ENCODE peak calls at places on chromosome 2, in eight cellular contexts. I is prostate gland, B is A549, O is uterus, F is heart left ventricle, Y is spleen, W is ovary, T is K562. L is an unnamed sample.

GRCh38 chr2:233381013-233381995 is 27.0 kb downstream of the DGKD start:
- DNase-seq in F (no peak), B (no peak), W (no peak), I (no peak), O (no peak), Y (no peak), T (no peak), L (no peak)

GRCh38 chr2:56130463-56131070 is 53.2 kb upstream of the CCDC85A start:
- DNase-seq in F (no peak), B (peak; percentile 18), O (no peak), Y (no peak), W (no peak), I (no peak), T (peak; percentile 29), L (no peak)

GRCh38 chr2:204145197-204146190 is 208.9 kb downstream of the ICOS start:
- DNase-seq in F (peak; percentile 77), I (peak; percentile 67), O (peak; percentile 73), B (peak; percentile 33), T (peak; percentile 47), W (peak; percentile 60), Y (peak; percentile 90), L (no peak)

GRCh38 chr2:110871637-110872036 is 139.3 kb downstream of the ACOXL start:
- DNase-seq in B (no peak), O (no peak), I (no peak), T (no peak), Y (no peak), W (no peak), F (no peak), L (no peak)

GRCh38 chr2:2026252-2026831 is 282.0 kb upstream of the PXDN start:
- DNase-seq in W (no peak), T (no peak), Y (peak; percentile 82), O (no peak), I (no peak), F (no peak), B (no peak), L (no peak)

GRCh38 chr2:8431446-8432125 is 250.3 kb upstream of the ID2 start:
- DNase-seq in I (no peak), F (no peak), O (no peak), Y (no peak), T (no peak), W (no peak), B (no peak), L (no peak)

GRCh38 chr2:173612354-173612753 is 257.7 kb downstream of the CDCA7 start:
- DNase-seq in O (no peak), B (no peak), F (no peak), I (no peak), T (no peak), Y (no peak), W (no peak), L (no peak)

GRCh38 chr2:160427629-160428424 is 65.8 kb downstream of the RBMS1 start:
- DNase-seq in Y (peak; percentile 77), B (no peak), F (no peak), T (no peak), I (no peak), W (no peak), O (no peak), L (no peak)

GRCh38 chr2:30747206-30747605 is 60.0 kb downstream of the CAPN13 start:
- DNase-seq in F (no peak), W (no peak), O (no peak), I (no peak), Y (peak; percentile 10), T (no peak), B (no peak), L (no peak)

GRCh38 chr2:217944923-217945322 is 57.9 kb downstream of the TNS1 start:
- DNase-seq in I (no peak), T (no peak), W (no peak), F (peak; percentile 13), O (peak; percentile 16), B (no peak), Y (peak; percentile 35), L (no peak)

GRCh38 chr2:174593574-174594203 is 3.9 kb downstream of the WIPF1 start:
- DNase-seq in W (no peak), Y (no peak), O (no peak), I (no peak), B (no peak), F (no peak), T (no peak), L (no peak)

GRCh38 chr2:47221039-47221438 is 65.9 kb upstream of the STPG4 start:
- DNase-seq in T (no peak), F (no peak), W (no peak), I (no peak), Y (no peak), O (no peak), B (no peak), L (no peak)

GRCh38 chr2:168439536-168439935 is 16.5 kb upstream of the CERS6 start:
- DNase-seq in I (no peak), O (no peak), Y (no peak), F (no peak), B (no peak), W (no peak), T (no peak), L (no peak)

GRCh38 chr2:43569921-43570320 is 25.9 kb downstream of the THADA start:
- DNase-seq in Y (no peak), I (no peak), W (no peak), B (no peak), O (no peak), T (no peak), F (no peak), L (no peak)

GRCh38 chr2:230541934-230542380 is 126.0 kb downstream of the SP100 start:
- DNase-seq in O (no peak), I (no peak), F (no peak), T (no peak), W (no peak), Y (no peak), B (no peak), L (no peak)

GRCh38 chr2:241309684-241310117 is 5.8 kb downstream of the HDLBP start:
- DNase-seq in O (no peak), T (no peak), F (no peak), I (no peak), B (no peak), Y (peak; percentile 80), W (no peak), L (no peak)

GRCh38 chr2:217330647-217331046 is 470.8 kb upstream of the TNP1 start:
- DNase-seq in T (no peak), Y (no peak), O (no peak), I (no peak), F (no peak), W (no peak), B (no peak), L (no peak)

GRCh38 chr2:9618410-9618809 is 12.4 kb downstream of the YWHAQ start:
- DNase-seq in F (no peak), Y (no peak), W (no peak), I (no peak), O (no peak), B (no peak), T (no peak), L (no peak)
- H3K4me3 ChIP-seq in F (no peak overlapping the region), Y (no peak overlapping the region), W (no peak overlapping the region), I (no peak overlapping the region), O (no peak overlapping the region), B (no peak overlapping the region), T (no peak overlapping the region), L (no peak overlapping the region)

DNA sequence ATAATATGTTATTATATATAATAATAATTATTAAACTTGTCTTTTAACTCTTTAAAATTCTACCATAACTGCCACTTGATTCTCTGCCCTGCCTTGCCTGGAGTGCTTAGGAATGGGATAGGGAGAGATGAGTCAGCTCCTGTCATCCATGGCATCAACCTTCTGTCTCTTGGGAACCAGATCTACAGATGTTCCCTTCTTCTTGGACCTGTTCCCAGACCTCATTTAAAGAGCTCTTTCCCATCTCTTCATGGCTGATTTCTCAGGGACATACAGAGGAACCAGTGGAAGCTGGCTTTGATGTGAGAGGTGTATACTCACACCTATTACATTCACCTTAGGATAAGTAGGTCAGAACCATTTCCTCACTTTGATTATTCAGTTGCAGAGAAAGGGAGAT is 155.3 kb upstream of the MYO3B start:
- DNase-seq in W (no peak), O (no peak), Y (no peak), B (no peak), F (no peak), T (no peak), I (no peak), L (no peak)
- TF ChIP-seq POLR2A in W (no peak), O (no peak), Y (no peak), B (no peak), F (no peak), T (no peak), I (no peak), L (no peak)

DNA sequence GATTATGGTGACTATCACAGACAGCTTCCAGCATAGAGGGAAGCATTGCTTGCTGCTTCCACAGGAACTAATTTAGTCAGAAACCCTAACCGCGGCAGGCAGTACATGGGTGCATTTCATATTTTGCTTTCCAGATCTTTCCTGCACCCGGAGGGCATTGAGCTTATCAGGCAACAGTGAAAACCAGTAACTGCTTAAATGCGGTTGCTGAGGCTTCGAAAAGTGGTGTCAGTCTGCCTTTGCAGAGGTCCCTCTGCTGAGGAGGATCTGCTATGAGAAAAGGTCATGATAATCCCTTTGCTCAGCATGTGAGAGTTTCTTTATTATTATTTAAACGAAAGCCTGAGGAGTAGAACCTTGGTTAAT is 44.6 kb upstream of the ROCK2 start:
- DNase-seq in I (no peak), T (no peak), F (no peak), B (no peak), W (no peak), Y (no peak), O (no peak), L (no peak)
- H3K27ac ChIP-seq in I (no peak overlapping the region), T (no peak overlapping the region), F (no peak overlapping the region), B (peak overlapping the region; percentile 92), W (no peak overlapping the region), Y (no peak overlapping the region), O (no peak overlapping the region), L (peak overlapping the region; percentile 34)

DNA sequence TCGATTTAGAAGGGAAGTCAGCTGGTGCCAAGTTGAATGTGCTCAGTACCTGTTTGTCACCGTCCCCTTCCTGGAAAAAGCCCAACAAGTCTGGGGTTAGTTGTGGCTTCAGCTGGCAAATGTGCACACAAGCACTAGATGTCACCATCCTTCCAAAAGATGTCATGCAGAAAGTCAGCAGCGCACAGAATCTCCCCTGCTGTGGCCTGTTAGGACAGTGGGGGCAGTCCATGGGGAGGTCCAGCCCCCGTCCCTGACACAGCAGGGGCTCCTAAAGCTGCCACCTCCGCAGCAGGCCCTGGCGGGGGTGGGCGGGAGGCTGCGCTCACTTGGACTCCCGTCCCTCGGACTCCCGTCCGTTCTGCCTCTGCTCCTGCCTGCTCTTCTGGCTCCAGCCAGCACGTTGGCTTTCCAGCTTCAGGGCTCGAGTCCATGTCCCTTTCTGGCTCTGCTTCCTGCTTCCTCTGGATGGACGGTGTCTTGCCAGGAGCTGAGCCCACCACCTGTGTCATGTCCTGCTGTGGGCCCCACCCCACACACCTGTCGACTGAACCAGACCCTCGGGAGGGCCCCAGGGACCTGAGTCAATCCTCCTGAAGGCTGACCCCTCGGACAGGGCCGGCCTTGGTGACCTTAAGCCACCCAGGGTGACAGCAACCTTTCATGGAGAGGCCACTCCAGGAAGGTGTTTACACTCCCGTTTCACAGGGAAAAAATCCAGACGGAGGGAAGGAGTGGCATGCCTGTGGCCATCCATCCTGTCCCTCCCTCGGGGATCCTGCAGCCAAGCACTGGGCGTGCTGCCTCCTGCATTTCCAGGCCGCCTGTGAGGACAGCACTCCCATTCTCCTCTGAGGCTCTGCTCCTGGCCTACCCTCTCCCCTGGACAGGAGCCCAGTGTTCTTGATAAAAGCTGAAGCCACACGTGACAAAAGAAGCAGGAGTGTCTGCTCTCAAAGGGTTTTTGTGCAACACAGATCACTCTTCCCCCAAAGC is 8.5 kb downstream of the RAB17 start:
- DNase-seq in T (peak; percentile 15), I (peak; percentile 83), W (peak; percentile 92), Y (no peak), O (peak; percentile 75), F (peak; percentile 82), B (no peak), L (no peak)
- H3K4me3 ChIP-seq in T (no peak overlapping the region), I (peak overlapping the region; percentile 14), W (no peak overlapping the region), Y (no peak overlapping the region), O (no peak overlapping the region), F (no peak overlapping the region), B (no peak overlapping the region), L (peak overlapping the region; percentile 55)

GRCh38 chr2:200525882-200526651 is at the start of gene SGO2:
- DNase-seq in O (peak; percentile 91), W (peak; percentile 90), Y (peak; percentile 99), F (peak; percentile 94), B (peak; percentile 89), T (peak; percentile 92), I (peak; percentile 93), L (peak; percentile 68)
- TF ChIP-seq POLR2A in O (peak; percentile 71), W (peak; percentile 53), Y (peak; percentile 36), F (peak; percentile 86), B (peak; percentile 90), T (peak; percentile 80), I (peak; percentile 56), L (no peak)

L was measured in esophagus squamous epithelium.